ENCODE peak calls at places on chromosomes 3 and 15, in four cellular contexts. U is B cell, H is tibial artery, M is foreskin fibroblast. O is an unnamed sample.
A peak's percentile ranks its signal among the peaks of the same experiment; 100 is the strongest.

GRCh38 chr3:36496734-36497133 is 116.4 kb downstream of the STAC start:
- DNase-seq in U (no peak), H (no peak), M (peak; percentile 36), O (no peak)

GRCh38 chr15:48719668-48720067 is 74.2 kb upstream of the FBN1 start:
- DNase-seq in U (no peak), M (no peak), H (no peak), O (no peak)

GRCh38 chr3:12557472-12558105 is 702 bp downstream of the MKRN2 start:
- DNase-seq in H (no peak), M (no peak), U (no peak), O (no peak)

GRCh38 chr3:30350901-30351300 is 255.5 kb upstream of the TGFBR2 start:
- DNase-seq in H (no peak), M (no peak), U (no peak), O (no peak)

GRCh38 chr3:194843543-194843942 is 157.9 kb downstream of the FAM43A start:
- DNase-seq in H (no peak), U (no peak), M (no peak), O (no peak)

GRCh38 chr3:116920836-116921596 is 211.4 kb downstream of the TUSC7 start:
- DNase-seq in H (no peak), M (no peak), U (no peak), O (no peak)

GRCh38 chr3:177622982-177623617 is 425.8 kb upstream of the TBL1XR1 start:
- DNase-seq in H (no peak), U (no peak), M (no peak), O (no peak)

GRCh38 chr15:64422697-64423096 is 35.1 kb downstream of the TRIP4 start:
- DNase-seq in H (no peak), M (no peak), U (no peak), O (no peak)

GRCh38 chr15:65829150-65829764 is 37.2 kb upstream of the DENND4A start:
- DNase-seq in H (no peak), M (no peak), U (no peak), O (no peak)

DNA sequence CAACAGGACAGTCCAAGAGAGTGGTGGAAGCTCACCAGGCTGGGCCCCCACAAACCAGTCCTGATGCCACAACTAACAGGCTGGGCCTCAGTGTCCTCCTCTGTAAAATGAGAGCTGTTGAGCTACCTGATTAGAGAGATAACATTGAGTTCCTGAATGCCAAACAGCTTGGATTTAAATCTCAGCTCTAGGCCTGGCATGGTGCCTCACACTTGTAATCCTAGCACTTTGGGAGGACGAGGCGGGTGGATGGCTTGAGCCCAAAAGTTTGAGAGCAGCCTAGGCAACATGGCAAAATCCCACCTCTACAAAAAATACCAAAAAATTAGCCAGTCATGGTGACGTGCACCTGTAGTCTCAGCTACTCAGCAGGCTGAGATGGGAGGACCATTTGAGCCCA is 20.1 kb upstream of the TMCC1 start:
- DNase-seq in M (no peak), H (no peak), U (no peak), O (no peak)
- TF ChIP-seq CTCF in M (no peak), H (no peak), U (no peak), O (no peak)

GRCh38 chr3:32813180-32813579 is 4.6 kb upstream of the TRIM71 start:
- DNase-seq in M (no peak), H (no peak), U (no peak), O (no peak)
- TF ChIP-seq CTCF in M (no peak), H (no peak), U (no peak), O (no peak)

GRCh38 chr3:56547486-56547885 is 9.5 kb upstream of the CCDC66 start:
- DNase-seq in H (no peak), M (no peak), U (no peak), O (no peak)
- TF ChIP-seq CTCF in H (no peak), M (no peak), U (no peak), O (no peak)

GRCh38 chr15:98581715-98582114 is 66.6 kb upstream of the IGF1R start:
- DNase-seq in U (no peak), M (no peak), H (no peak), O (no peak)
- TF ChIP-seq CTCF in U (no peak), M (peak; percentile 5), H (no peak), O (no peak)

GRCh38 chr3:84965141-84965540 is 6.4 kb downstream of the CADM2 start:
- DNase-seq in H (no peak), U (no peak), M (no peak), O (no peak)
- TF ChIP-seq CTCF in H (no peak), U (no peak), M (no peak), O (no peak)

O was measured in GM12864.